ENCODE peak calls at places on chromosomes 11 and 22, in nine cellular contexts. X is ACHN; H is right cardiac atrium; N is activated B cell treated with CpG ODN at 0.5 μM for 24 hours; A is erythroblast; W is ELR; E is Peyer's patch; Z is stimulated activated CD8-positive, alpha-beta memory T cell treated with anti-CD3 and anti-CD28 coated beads, Interleukin-4, amount 100 ng/mL, for 1 hour; R is nephron progenitor cell. U is an unnamed sample.

GRCh38 chr11:59200421-59200746 is 12.3 kb downstream of the MPEG1 start:
- DNase-seq in E (no peak), A (no peak), N (no peak), H (no peak), R (no peak), X (no peak), W (no peak), Z (no peak), U (no peak)

GRCh38 chr11:9203715-9204311 is 61.3 kb downstream of the DENND5A start:
- DNase-seq in E (no peak), A (no peak), W (no peak), Z (no peak), N (no peak), H (no peak), X (no peak), R (no peak), U (no peak)

GRCh38 chr22:37331811-37332536 is 49.7 kb downstream of the CYTH4 start:
- DNase-seq in H (peak; percentile 2), X (peak; percentile 92), N (no peak), Z (no peak), A (no peak), W (peak; percentile 52), R (no peak), E (no peak), U (no peak)

GRCh38 chr11:65565624-65566453 is 4.4 kb upstream of the ZNRD2 start:
- DNase-seq in A (no peak), W (peak; percentile 64), H (no peak), R (no peak), E (no peak), N (no peak), Z (no peak), X (no peak), U (no peak)

GRCh38 chr11:65558002-65558784 is at the start of gene LTBP3:
- DNase-seq in A (peak; percentile 80), Z (no peak), R (peak; percentile 69), W (peak; percentile 77), H (peak; percentile 95), X (peak; percentile 73), N (peak; percentile 44), E (peak; percentile 78), U (no peak)

GRCh38 chr22:17578129-17578754 is 14.9 kb downstream of the SLC25A18 start:
- DNase-seq in N (no peak), R (no peak), H (peak; percentile 88), A (no peak), W (no peak), E (peak; percentile 69), X (no peak), Z (no peak), U (no peak)

GRCh38 chr11:111327908-111328624 is 29.7 kb downstream of the POU2AF3 start:
- DNase-seq in N (no peak), R (no peak), W (no peak), Z (no peak), X (no peak), A (no peak), H (peak; percentile 50), E (no peak), U (no peak)

GRCh38 chr11:126346586-126346940 is 8.9 kb upstream of the ST3GAL4 start:
- DNase-seq in E (no peak), N (no peak), Z (no peak), R (no peak), W (no peak), A (no peak), X (no peak), H (no peak), U (no peak)

GRCh38 chr11:86672007-86672621 is at the start of gene ME3:
- DNase-seq in W (peak; percentile 76), R (peak; percentile 60), Z (no peak), N (no peak), A (peak; percentile 72), E (peak; percentile 73), H (peak; percentile 89), X (peak; percentile 66), U (peak; percentile 37)

GRCh38 chr11:70135142-70136132 is 57.3 kb downstream of the ANO1 start:
- DNase-seq in N (no peak), E (no peak), H (no peak), A (no peak), W (no peak), Z (no peak), R (no peak), X (no peak), U (no peak)

GRCh38 chr11:62548545-62549335 is 2.1 kb upstream of the AHNAK start:
- DNase-seq in H (peak; percentile 85), X (no peak), W (no peak), E (no peak), A (no peak), R (no peak), Z (no peak), N (no peak), U (no peak)